ENCODE peak calls at places on chromosomes 1 and 21, in five cellular contexts. H is Panc1; N is upper lobe of left lung; G is effector memory CD4-positive, alpha-beta T cell; P is Karpas-422. J is an unnamed sample. For H3K36me3, the result is how much of the 10 kb centered on the place peaks cover.

GRCh38 chr1:19356266-19356665 is 44.1 kb downstream of the SLC66A1 start:
- DNase-seq in H (no peak), N (no peak), G (no peak), P (no peak), J (no peak)

GRCh38 chr21:35026617-35027557 is 22.2 kb downstream of the RUNX1 start:
- DNase-seq in H (no peak), N (peak), G (peak), P (peak), J (peak)

GRCh38 chr1:229227298-229227919 is 43.5 kb upstream of the RAB4A start:
- DNase-seq in H (peak), N (peak), G (peak), P (peak), J (peak)

GRCh38 chr1:204408074-204408507 is 3.5 kb downstream of the PPP1R15B start:
- DNase-seq in H (no peak), N (peak), G (no peak), P (peak), J (peak)

GRCh38 chr1:114669562-114670082 is at the start of gene DENND2C:
- DNase-seq in H (no peak), N (no peak), G (no peak), P (no peak), J (no peak)

GRCh38 chr1:163822933-163823511 is 501.3 kb downstream of the NUF2 start:
- DNase-seq in H (no peak), N (no peak), G (no peak), P (no peak), J (no peak)

GRCh38 chr1:170168263-170168662 is 22.5 kb downstream of the NTMT2 start:
- DNase-seq in H (no peak), N (no peak), G (no peak), P (no peak), J (no peak)

GRCh38 chr1:226655251-226656163 is 83.6 kb downstream of the ITPKB start:
- DNase-seq in H (no peak), N (no peak), G (no peak), P (peak), J (no peak)

GRCh38 chr1:209641216-209642181 is 10.7 kb downstream of the LAMB3 start:
- DNase-seq in H (no peak), N (peak), G (no peak), P (no peak), J (no peak)

GRCh38 chr1:182120411-182121258 is 59.1 kb upstream of the ZNF648 start:
- DNase-seq in H (no peak), N (peak), G (no peak), P (no peak), J (peak)

GRCh38 chr1:204621996-204622395 is 63.5 kb downstream of the LRRN2 start:
- DNase-seq in H (no peak), N (no peak), G (no peak), P (no peak), J (no peak)

GRCh38 chr1:78726686-78727085 is 77.1 kb downstream of the IFI44 start:
- DNase-seq in H (no peak), N (no peak), G (no peak), P (no peak), J (no peak)

GRCh38 chr1:206690516-206690915 is 5.8 kb downstream of the MAPKAPK2 start:
- DNase-seq in H (no peak), N (no peak), G (no peak), P (no peak), J (no peak)

GRCh38 chr1:212234431-212235298 is 50.5 kb upstream of the PPP2R5A start:
- DNase-seq in H (peak), N (peak), G (no peak), P (no peak), J (no peak)

GRCh38 chr1:183273300-183273699 is 87.2 kb downstream of the LAMC2 start:
- DNase-seq in H (no peak), N (no peak), G (no peak), P (no peak), J (no peak)

GRCh38 chr21:28516996-28517592 is 475.6 kb downstream of the LTN1 start:
- DNase-seq in H (peak), N (peak), G (peak), P (peak), J (peak)

GRCh38 chr1:4557949-4558348 is 96.5 kb upstream of the AJAP1 start:
- DNase-seq in H (no peak), N (no peak), G (no peak), P (no peak), J (no peak)

GRCh38 chr21:17436626-17437111 is 76.2 kb upstream of the CXADR start:
- DNase-seq in H (no peak), N (no peak), G (no peak), P (no peak), J (no peak)

GRCh38 chr21:17441370-17441769 is 71.5 kb upstream of the CXADR start:
- DNase-seq in H (no peak), N (peak), G (no peak), P (no peak), J (no peak)

GRCh38 chr21:17435565-17436543 is 77.0 kb upstream of the CXADR start:
- DNase-seq in H (no peak), N (no peak), G (no peak), P (no peak), J (no peak)

GRCh38 chr21:17440955-17441354 is 71.9 kb upstream of the CXADR start:
- DNase-seq in H (no peak), N (no peak), G (no peak), P (no peak), J (no peak)

GRCh38 chr21:17438642-17439041 is 74.2 kb upstream of the CXADR start:
- DNase-seq in H (no peak), N (no peak), G (no peak), P (no peak), J (no peak)
- H3K27ac ChIP-seq in H (no peak), N (no peak), G (no peak), P (no peak), J (no peak)

DNA sequence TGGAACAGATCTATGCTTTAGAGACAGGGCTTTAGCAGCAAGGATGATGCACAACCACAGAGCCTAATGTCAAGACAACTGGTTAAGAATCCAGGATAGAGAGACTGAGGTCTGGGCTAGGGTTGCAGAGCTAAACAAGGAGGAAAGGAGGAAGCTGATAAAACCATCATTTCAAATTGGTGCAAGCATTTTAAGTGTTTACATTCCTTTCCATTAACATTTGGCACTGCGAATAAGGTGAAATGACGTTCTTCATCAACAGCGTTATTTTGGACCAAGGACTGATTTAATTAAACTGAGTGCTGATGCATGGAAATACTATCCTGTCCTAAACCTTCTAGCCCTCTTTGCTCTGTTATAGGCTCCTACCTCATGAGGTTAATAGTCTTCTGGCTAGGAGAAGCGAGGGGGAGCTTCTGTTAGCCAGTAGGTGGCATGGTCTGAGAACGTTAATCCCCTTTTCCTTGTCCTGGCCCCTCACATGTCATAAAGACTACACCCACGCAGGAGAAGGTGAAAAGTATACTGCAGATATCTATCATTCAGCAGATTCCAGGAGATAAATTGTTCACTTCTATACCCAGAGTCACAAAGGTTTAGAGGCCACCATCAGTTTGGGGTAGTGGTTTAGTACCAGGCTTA is 7.6 kb upstream of the C1orf21 start:
- DNase-seq in H (no peak), N (no peak), G (no peak), P (no peak), J (no peak)
- H3K36me3 ChIP-seq in H (under half), N (under half), G (under half), P (under half), J (under half)

GRCh38 chr1:24163999-24164398 is 21.1 kb upstream of the IL22RA1 start:
- DNase-seq in H (no peak), N (no peak), G (no peak), P (no peak), J (no peak)

GRCh38 chr1:24169286-24169685 is 17.8 kb downstream of the IFNLR1 start:
- DNase-seq in H (no peak), N (no peak), G (no peak), P (no peak), J (no peak)

GRCh38 chr1:24168246-24168645 is 18.8 kb downstream of the IFNLR1 start:
- DNase-seq in H (no peak), N (no peak), G (no peak), P (no peak), J (no peak)

GRCh38 chr1:24166988-24167387 is 20.1 kb downstream of the IFNLR1 start:
- DNase-seq in H (no peak), N (no peak), G (no peak), P (no peak), J (no peak)

DNA sequence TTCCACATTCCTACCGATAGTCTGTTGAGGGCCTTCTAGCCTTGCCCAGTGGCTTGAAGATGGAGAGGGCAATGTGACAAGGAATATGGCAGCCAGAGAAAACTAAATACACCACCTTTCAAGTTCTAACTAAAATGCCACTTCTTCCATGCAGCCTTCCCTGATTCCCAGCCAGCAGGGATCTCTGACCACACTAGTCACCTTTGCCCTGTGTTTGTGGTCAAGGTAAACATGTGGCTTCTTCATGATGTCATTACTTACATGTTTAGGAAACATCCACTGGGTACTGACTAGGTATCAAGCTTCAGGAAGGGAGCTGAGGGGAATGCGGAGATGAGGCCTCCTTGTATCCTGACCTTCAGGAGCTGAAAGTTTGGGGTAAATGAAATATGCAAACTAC is 21.6 kb downstream of the IFNLR1 start:
- DNase-seq in H (no peak), N (no peak), G (no peak), P (no peak), J (no peak)
- H3K27ac ChIP-seq in H (no peak), N (no peak), G (no peak), P (no peak), J (no peak)

GRCh38 chr1:27548136-27548853 is 55.6 kb downstream of the AHDC1 start:
- DNase-seq in H (no peak), N (no peak), G (no peak), P (no peak), J (no peak)
- H3K36me3 ChIP-seq in H (under half), N (half or more), G (under half), P (under half), J (under half)

GRCh38 chr1:43269627-43270375 is at the start of gene TMEM125:
- DNase-seq in H (no peak), N (peak), G (no peak), P (no peak), J (no peak)

GRCh38 chr1:43267818-43268425 is 1.9 kb upstream of the TMEM125 start:
- DNase-seq in H (no peak), N (no peak), G (no peak), P (no peak), J (no peak)

GRCh38 chr1:43265431-43265830 is 4.4 kb upstream of the TMEM125 start:
- DNase-seq in H (no peak), N (no peak), G (no peak), P (no peak), J (no peak)

GRCh38 chr1:43267291-43267805 is 2.4 kb upstream of the TMEM125 start:
- DNase-seq in H (no peak), N (peak), G (no peak), P (no peak), J (no peak)

GRCh38 chr1:43266881-43267280 is 2.9 kb upstream of the TMEM125 start:
- DNase-seq in H (no peak), N (no peak), G (no peak), P (no peak), J (no peak)
- H3K27ac ChIP-seq in H (no peak), N (peak), G (no peak), P (no peak), J (no peak)

GRCh38 chr1:184883304-184883815 is 90.9 kb downstream of the NIBAN1 start:
- DNase-seq in H (no peak), N (no peak), G (no peak), P (no peak), J (no peak)
- H3K36me3 ChIP-seq in H (under half), N (under half), G (under half), P (under half), J (under half)

GRCh38 chr1:107689157-107689556 is 275.8 kb downstream of the VAV3 start:
- DNase-seq in H (no peak), N (no peak), G (no peak), P (no peak), J (no peak)
- H3K27ac ChIP-seq in H (no peak), N (no peak), G (no peak), P (no peak), J (no peak)